ENCODE peak calls at places on chromosomes 12 and 14, in eight cellular contexts. One of them, this sample, is unnamed.

GRCh38 chr12:101044512-101045074 is 165.4 kb downstream of the SLC5A8 start:
- DNase-seq in psoas muscle: no peak
- DNase-seq in A549: no peak
- DNase-seq in left ventricle myocardium inferior: no peak
- DNase-seq in GM23338: no peak
- DNase-seq in heart right ventricle: no peak
- DNase-seq in AG04450: no peak
- DNase-seq in tibial artery: no peak
- DNase-seq in this sample: no peak

GRCh38 chr14:79201545-79202247 is 1009.6 kb downstream of the DIO2 start:
- DNase-seq in psoas muscle: no peak
- DNase-seq in A549: no peak
- DNase-seq in left ventricle myocardium inferior: no peak
- DNase-seq in GM23338: no peak
- DNase-seq in heart right ventricle: no peak
- DNase-seq in AG04450: no peak
- DNase-seq in tibial artery: no peak
- DNase-seq in this sample: no peak

GRCh38 chr12:49264466-49264872 is 413 bp upstream of the TUBA1C start:
- DNase-seq in psoas muscle: no peak
- DNase-seq in A549: no peak
- DNase-seq in left ventricle myocardium inferior: no peak
- DNase-seq in GM23338: no peak
- DNase-seq in heart right ventricle: no peak
- DNase-seq in AG04450: no peak
- DNase-seq in tibial artery: no peak
- DNase-seq in this sample: no peak

GRCh38 chr12:50550530-50551223 is 45.9 kb downstream of the DIP2B start:
- DNase-seq in psoas muscle: no peak
- DNase-seq in A549: no peak
- DNase-seq in left ventricle myocardium inferior: no peak
- DNase-seq in GM23338: no peak
- DNase-seq in heart right ventricle: no peak
- DNase-seq in AG04450: no peak
- DNase-seq in tibial artery: no peak
- DNase-seq in this sample: no peak

GRCh38 chr14:84323963-84324362 is 1206.0 kb upstream of the FLRT2 start:
- DNase-seq in psoas muscle: no peak
- DNase-seq in A549: no peak
- DNase-seq in left ventricle myocardium inferior: no peak
- DNase-seq in GM23338: no peak
- DNase-seq in heart right ventricle: no peak
- DNase-seq in AG04450: no peak
- DNase-seq in tibial artery: no peak
- DNase-seq in this sample: no peak

GRCh38 chr14:85317491-85318021 is 212.4 kb upstream of the FLRT2 start:
- DNase-seq in psoas muscle: no peak
- DNase-seq in A549: no peak
- DNase-seq in left ventricle myocardium inferior: no peak
- DNase-seq in GM23338: no peak
- DNase-seq in heart right ventricle: no peak
- DNase-seq in AG04450: no peak
- DNase-seq in tibial artery: no peak
- DNase-seq in this sample: no peak

GRCh38 chr12:56601503-56601902 is 28.6 kb downstream of the BAZ2A start:
- DNase-seq in psoas muscle: no peak
- DNase-seq in A549: peak; percentile 43
- DNase-seq in left ventricle myocardium inferior: no peak
- DNase-seq in GM23338: peak; percentile 52
- DNase-seq in heart right ventricle: peak; percentile 37
- DNase-seq in AG04450: no peak
- DNase-seq in tibial artery: no peak
- DNase-seq in this sample: no peak

GRCh38 chr14:72598328-72598727 is 295.6 kb downstream of the DPF3 start:
- DNase-seq in psoas muscle: no peak
- DNase-seq in A549: no peak
- DNase-seq in left ventricle myocardium inferior: no peak
- DNase-seq in GM23338: no peak
- DNase-seq in heart right ventricle: no peak
- DNase-seq in AG04450: no peak
- DNase-seq in tibial artery: no peak
- DNase-seq in this sample: no peak

GRCh38 chr14:73861060-73861459 is 9.4 kb downstream of the PTGR2 start:
- DNase-seq in psoas muscle: no peak
- DNase-seq in A549: no peak
- DNase-seq in left ventricle myocardium inferior: no peak
- DNase-seq in GM23338: no peak
- DNase-seq in heart right ventricle: no peak
- DNase-seq in AG04450: no peak
- DNase-seq in tibial artery: no peak
- DNase-seq in this sample: no peak

GRCh38 chr12:14768823-14769405 is 34.4 kb downstream of the WBP11 start:
- DNase-seq in psoas muscle: no peak
- DNase-seq in A549: peak; percentile 33
- DNase-seq in left ventricle myocardium inferior: no peak
- DNase-seq in GM23338: peak; percentile 59
- DNase-seq in heart right ventricle: no peak
- DNase-seq in AG04450: no peak
- DNase-seq in tibial artery: no peak
- DNase-seq in this sample: no peak

GRCh38 chr12:81245918-81246611 is 168.2 kb downstream of the ACSS3 start:
- DNase-seq in psoas muscle: no peak
- DNase-seq in A549: no peak
- DNase-seq in left ventricle myocardium inferior: no peak
- DNase-seq in GM23338: no peak
- DNase-seq in heart right ventricle: no peak
- DNase-seq in AG04450: no peak
- DNase-seq in tibial artery: no peak
- DNase-seq in this sample: no peak

GRCh38 chr14:63726499-63726898 is 1.4 kb downstream of the SGPP1 start:
- DNase-seq in psoas muscle: no peak
- DNase-seq in A549: no peak
- DNase-seq in left ventricle myocardium inferior: no peak
- DNase-seq in GM23338: no peak
- DNase-seq in heart right ventricle: no peak
- DNase-seq in AG04450: no peak
- DNase-seq in tibial artery: no peak
- DNase-seq in this sample: no peak

GRCh38 chr12:65305346-65305950 is 27.0 kb downstream of the MSRB3 start:
- DNase-seq in psoas muscle: no peak
- DNase-seq in A549: no peak
- DNase-seq in left ventricle myocardium inferior: no peak
- DNase-seq in GM23338: no peak
- DNase-seq in heart right ventricle: no peak
- DNase-seq in AG04450: no peak
- DNase-seq in tibial artery: no peak
- DNase-seq in this sample: no peak

GRCh38 chr12:64618953-64619590 is 8.8 kb downstream of the RASSF3 start:
- DNase-seq in psoas muscle: no peak
- DNase-seq in A549: no peak
- DNase-seq in left ventricle myocardium inferior: no peak
- DNase-seq in GM23338: no peak
- DNase-seq in heart right ventricle: no peak
- DNase-seq in AG04450: no peak
- DNase-seq in tibial artery: no peak
- DNase-seq in this sample: no peak

GRCh38 chr14:46433381-46433780 is 218.2 kb downstream of the RPL10L start:
- DNase-seq in psoas muscle: no peak
- DNase-seq in A549: no peak
- DNase-seq in left ventricle myocardium inferior: no peak
- DNase-seq in GM23338: no peak
- DNase-seq in heart right ventricle: no peak
- DNase-seq in AG04450: no peak
- DNase-seq in tibial artery: no peak
- DNase-seq in this sample: no peak

GRCh38 chr12:122884091-122884826 is 11.7 kb downstream of the VPS37B start:
- DNase-seq in psoas muscle: no peak
- DNase-seq in A549: no peak
- DNase-seq in left ventricle myocardium inferior: no peak
- DNase-seq in GM23338: no peak
- DNase-seq in heart right ventricle: no peak
- DNase-seq in AG04450: no peak
- DNase-seq in tibial artery: no peak
- DNase-seq in this sample: no peak

GRCh38 chr12:65526311-65526710 is 247.8 kb downstream of the MSRB3 start:
- DNase-seq in psoas muscle: no peak
- DNase-seq in A549: no peak
- DNase-seq in left ventricle myocardium inferior: no peak
- DNase-seq in GM23338: no peak
- DNase-seq in heart right ventricle: no peak
- DNase-seq in AG04450: no peak
- DNase-seq in tibial artery: no peak
- DNase-seq in this sample: no peak

GRCh38 chr14:102977475-102977874 is 55.0 kb downstream of the AMN start:
- DNase-seq in psoas muscle: no peak
- DNase-seq in A549: no peak
- DNase-seq in left ventricle myocardium inferior: no peak
- DNase-seq in GM23338: no peak
- DNase-seq in heart right ventricle: no peak
- DNase-seq in AG04450: no peak
- DNase-seq in tibial artery: no peak
- DNase-seq in this sample: no peak

GRCh38 chr14:45253754-45254300 is 825 bp upstream of the MIS18BP1 start:
- DNase-seq in psoas muscle: peak; percentile 59
- DNase-seq in A549: peak; percentile 52
- DNase-seq in left ventricle myocardium inferior: peak; percentile 32
- DNase-seq in GM23338: peak; percentile 17
- DNase-seq in heart right ventricle: peak; percentile 11
- DNase-seq in AG04450: no peak
- DNase-seq in tibial artery: peak; percentile 25
- DNase-seq in this sample: no peak

GRCh38 chr12:81078469-81079196 is 754 bp downstream of the ACSS3 start:
- DNase-seq in psoas muscle: no peak
- DNase-seq in A549: no peak
- DNase-seq in left ventricle myocardium inferior: no peak
- DNase-seq in GM23338: no peak
- DNase-seq in heart right ventricle: peak; percentile 45
- DNase-seq in AG04450: no peak
- DNase-seq in tibial artery: peak; percentile 46
- DNase-seq in this sample: peak; percentile 6

DNA sequence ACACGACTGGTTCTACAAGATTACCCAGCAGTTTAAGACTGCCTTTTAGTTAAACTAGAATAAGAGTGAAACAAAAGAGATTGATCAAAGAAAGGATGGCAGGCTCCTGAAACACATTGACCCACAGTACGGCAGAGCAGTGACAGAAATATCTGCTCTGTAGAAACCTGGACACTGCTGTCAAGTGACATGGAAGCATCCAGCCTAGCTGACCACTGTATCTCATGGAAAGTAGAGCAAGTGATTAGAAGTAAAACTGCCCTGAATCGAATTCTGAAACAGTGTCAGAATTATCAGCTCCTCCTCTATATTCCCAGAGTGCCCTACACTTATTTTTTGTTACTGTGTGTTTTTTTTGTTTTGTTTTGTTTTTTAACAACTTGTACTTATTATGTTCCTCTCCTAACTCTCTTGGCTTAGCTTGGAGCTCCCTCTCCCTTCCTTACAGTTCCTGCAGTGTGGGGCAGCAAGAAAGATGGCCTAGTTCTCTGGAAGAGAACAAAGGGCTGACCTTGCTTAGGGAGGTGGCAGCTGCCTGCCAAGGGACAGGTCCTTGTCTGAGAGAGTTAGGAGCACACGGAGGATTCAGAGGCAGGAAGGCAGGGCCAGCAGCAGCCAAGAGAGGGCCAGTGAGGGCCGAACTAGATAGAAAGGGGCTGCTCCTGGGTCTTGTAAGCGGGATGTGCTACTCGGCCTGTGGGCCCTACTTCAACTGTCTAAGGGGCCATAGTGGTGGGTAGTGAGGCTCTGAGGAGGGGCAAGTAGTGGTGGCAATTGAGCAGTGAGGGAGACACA is 97.2 kb downstream of the PTPRR start:
- DNase-seq in psoas muscle: no peak
- DNase-seq in A549: no peak
- DNase-seq in left ventricle myocardium inferior: no peak
- DNase-seq in GM23338: peak; percentile 22
- DNase-seq in heart right ventricle: no peak
- DNase-seq in AG04450: no peak
- DNase-seq in tibial artery: no peak
- DNase-seq in this sample: no peak
- TF ChIP-seq CTCF in psoas muscle: no peak
- TF ChIP-seq CTCF in A549: no peak
- TF ChIP-seq CTCF in left ventricle myocardium inferior: no peak
- TF ChIP-seq CTCF in GM23338: peak; percentile 34
- TF ChIP-seq CTCF in heart right ventricle: no peak
- TF ChIP-seq CTCF in AG04450: no peak
- TF ChIP-seq CTCF in tibial artery: no peak
- TF ChIP-seq CTCF in this sample: no peak

DNA sequence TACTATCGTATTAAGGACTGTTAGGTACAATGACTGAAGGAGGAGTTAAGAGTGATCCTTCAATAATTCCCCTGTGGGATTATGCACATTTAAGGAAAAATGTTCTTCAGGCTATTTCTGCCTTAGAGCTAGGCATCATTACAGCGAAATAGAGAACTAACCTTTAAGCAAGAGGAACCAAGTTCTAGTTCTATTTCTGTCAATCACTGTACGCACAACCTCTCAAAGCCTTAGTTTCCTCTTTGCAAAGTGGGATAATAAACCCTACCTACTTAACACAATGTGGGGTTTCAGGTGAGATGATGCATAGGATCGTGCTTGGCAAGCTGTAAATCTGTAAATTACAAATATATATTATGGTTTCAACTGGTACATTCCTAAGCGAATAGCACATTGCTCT is 15.4 kb downstream of the NTF3 start:
- DNase-seq in psoas muscle: no peak
- DNase-seq in A549: no peak
- DNase-seq in left ventricle myocardium inferior: no peak
- DNase-seq in GM23338: no peak
- DNase-seq in heart right ventricle: no peak
- DNase-seq in AG04450: no peak
- DNase-seq in tibial artery: no peak
- DNase-seq in this sample: no peak
- H3K4me3 ChIP-seq in psoas muscle: no peak overlapping the region
- H3K4me3 ChIP-seq in A549: no peak overlapping the region
- H3K4me3 ChIP-seq in left ventricle myocardium inferior: no peak overlapping the region
- H3K4me3 ChIP-seq in GM23338: no peak overlapping the region
- H3K4me3 ChIP-seq in heart right ventricle: no peak overlapping the region
- H3K4me3 ChIP-seq in AG04450: no peak overlapping the region
- H3K4me3 ChIP-seq in tibial artery: no peak overlapping the region
- H3K4me3 ChIP-seq in this sample: no peak overlapping the region

GRCh38 chr14:89013098-89013504 is 188.7 kb downstream of the TTC8 start:
- DNase-seq in psoas muscle: no peak
- DNase-seq in A549: peak; percentile 87
- DNase-seq in left ventricle myocardium inferior: no peak
- DNase-seq in GM23338: peak; percentile 84
- DNase-seq in heart right ventricle: no peak
- DNase-seq in AG04450: no peak
- DNase-seq in tibial artery: no peak
- DNase-seq in this sample: no peak
- TF ChIP-seq CTCF in psoas muscle: no peak
- TF ChIP-seq CTCF in A549: peak; percentile 47
- TF ChIP-seq CTCF in left ventricle myocardium inferior: peak; percentile 19
- TF ChIP-seq CTCF in GM23338: peak; percentile 68
- TF ChIP-seq CTCF in heart right ventricle: no peak
- TF ChIP-seq CTCF in AG04450: peak; percentile 19
- TF ChIP-seq CTCF in tibial artery: no peak
- TF ChIP-seq CTCF in this sample: peak; percentile 31

DNA sequence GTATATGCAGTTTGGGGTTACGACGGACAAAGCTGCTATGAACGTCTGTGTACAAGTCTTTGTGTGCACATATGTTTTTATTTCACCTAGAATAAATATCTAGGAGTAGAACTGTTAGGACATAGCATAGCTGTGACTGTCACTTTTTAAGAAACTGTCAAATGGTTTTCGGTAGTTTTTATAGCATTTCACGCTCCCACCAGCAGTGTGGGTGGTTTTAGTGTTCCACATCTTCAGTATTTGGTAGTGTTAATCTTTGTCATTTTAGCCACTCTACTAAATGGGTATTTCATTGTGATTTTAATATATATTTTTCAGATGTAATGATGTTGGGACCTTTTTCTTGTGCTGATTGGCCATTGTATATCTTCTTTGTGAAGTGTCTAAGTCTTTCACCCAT is 109.1 kb upstream of the BCAT1 start:
- DNase-seq in psoas muscle: no peak
- DNase-seq in A549: no peak
- DNase-seq in left ventricle myocardium inferior: no peak
- DNase-seq in GM23338: no peak
- DNase-seq in heart right ventricle: no peak
- DNase-seq in AG04450: no peak
- DNase-seq in tibial artery: no peak
- DNase-seq in this sample: no peak
- H3K4me3 ChIP-seq in psoas muscle: no peak overlapping the region
- H3K4me3 ChIP-seq in A549: no peak overlapping the region
- H3K4me3 ChIP-seq in left ventricle myocardium inferior: no peak overlapping the region
- H3K4me3 ChIP-seq in GM23338: no peak overlapping the region
- H3K4me3 ChIP-seq in heart right ventricle: no peak overlapping the region
- H3K4me3 ChIP-seq in AG04450: no peak overlapping the region
- H3K4me3 ChIP-seq in tibial artery: no peak overlapping the region
- H3K4me3 ChIP-seq in this sample: no peak overlapping the region